ENCODE peak calls at places on chromosomes 3 and 15, in five cellular contexts. H, G, B, Y and W are unnamed samples.

GRCh38 chr3:135125171-135125801 is 330.2 kb downstream of the EPHB1 start:
- DNase-seq in H (peak; percentile 20), G (no peak), B (no peak), Y (peak; percentile 49), W (peak; percentile 32)

GRCh38 chr15:25246641-25247417 is 192.0 kb downstream of the UBE3A start:
- DNase-seq in H (no peak), G (no peak), B (no peak), Y (no peak), W (no peak)

GRCh38 chr3:52403271-52403841 is 41.5 kb downstream of the SEMA3G start:
- DNase-seq in H (no peak), G (no peak), B (no peak), Y (no peak), W (no peak)

GRCh38 chr3:146117406-146118285 is 43.3 kb downstream of the PLOD2 start:
- DNase-seq in H (no peak), G (no peak), B (no peak), Y (peak; percentile 74), W (peak; percentile 33)

GRCh38 chr3:157064402-157064801 is 95.5 kb downstream of the CCNL1 start:
- DNase-seq in H (no peak), G (no peak), B (peak; percentile 36), Y (no peak), W (no peak)

GRCh38 chr3:128488636-128488994 is 4.4 kb downstream of the GATA2 start:
- DNase-seq in H (no peak), G (no peak), B (no peak), Y (no peak), W (no peak)

GRCh38 chr3:187292186-187292585 is 649 bp upstream of the MASP1 start:
- DNase-seq in H (no peak), G (no peak), B (no peak), Y (no peak), W (no peak)

GRCh38 chr15:77532067-77532710 is 100.5 kb downstream of the LINGO1 start:
- DNase-seq in H (no peak), G (no peak), B (no peak), Y (no peak), W (no peak)

GRCh38 chr3:129016366-129016724 is 15.2 kb downstream of the EFCC1 start:
- DNase-seq in H (no peak), G (no peak), B (peak; percentile 85), Y (no peak), W (peak; percentile 50)

GRCh38 chr3:195752066-195752465 is 31.3 kb downstream of the MUC20 start:
- DNase-seq in H (no peak), G (no peak), B (no peak), Y (no peak), W (no peak)

GRCh38 chr3:155252535-155252934 is 40.9 kb downstream of the STRIT1 start:
- DNase-seq in H (no peak), G (no peak), B (no peak), Y (peak; percentile 61), W (peak; percentile 72)

GRCh38 chr3:151452346-151452745 is 8.5 kb downstream of the IGSF10 start:
- DNase-seq in H (no peak), G (no peak), B (no peak), Y (no peak), W (no peak)

GRCh38 chr3:172446198-172446597 is 2.1 kb downstream of the GHSR start:
- DNase-seq in H (no peak), G (no peak), B (no peak), Y (no peak), W (no peak)

GRCh38 chr3:184524981-184525336 is 36.6 kb upstream of the EPHB3 start:
- DNase-seq in H (no peak), G (no peak), B (peak; percentile 66), Y (no peak), W (peak; percentile 20)

GRCh38 chr15:99987701-99988100 is 254.5 kb upstream of the LYSMD4 start:
- DNase-seq in H (no peak), G (no peak), B (no peak), Y (no peak), W (no peak)

GRCh38 chr3:42851228-42851834 is 24.3 kb downstream of the CYP8B1 start:
- DNase-seq in H (no peak), G (no peak), B (no peak), Y (no peak), W (peak; percentile 31)

GRCh38 chr3:47404955-47405790 is 24.4 kb downstream of the PTPN23 start:
- DNase-seq in H (no peak), G (peak; percentile 52), B (no peak), Y (peak; percentile 71), W (no peak)

GRCh38 chr15:66763186-66764066 is 61.4 kb downstream of the SMAD6 start:
- DNase-seq in H (no peak), G (peak; percentile 92), B (no peak), Y (peak; percentile 51), W (no peak)

GRCh38 chr3:13067778-13068177 is 5.5 kb downstream of the IQSEC1 start:
- DNase-seq in H (no peak), G (no peak), B (no peak), Y (no peak), W (no peak)

GRCh38 chr3:13070622-13071021 is 2.6 kb downstream of the IQSEC1 start:
- DNase-seq in H (no peak), G (no peak), B (no peak), Y (no peak), W (no peak)

GRCh38 chr3:13066236-13066635 is 7.0 kb downstream of the IQSEC1 start:
- DNase-seq in H (no peak), G (no peak), B (no peak), Y (no peak), W (no peak)

GRCh38 chr3:13069495-13069894 is 3.7 kb downstream of the IQSEC1 start:
- DNase-seq in H (no peak), G (no peak), B (peak; percentile 72), Y (no peak), W (no peak)

DNA sequence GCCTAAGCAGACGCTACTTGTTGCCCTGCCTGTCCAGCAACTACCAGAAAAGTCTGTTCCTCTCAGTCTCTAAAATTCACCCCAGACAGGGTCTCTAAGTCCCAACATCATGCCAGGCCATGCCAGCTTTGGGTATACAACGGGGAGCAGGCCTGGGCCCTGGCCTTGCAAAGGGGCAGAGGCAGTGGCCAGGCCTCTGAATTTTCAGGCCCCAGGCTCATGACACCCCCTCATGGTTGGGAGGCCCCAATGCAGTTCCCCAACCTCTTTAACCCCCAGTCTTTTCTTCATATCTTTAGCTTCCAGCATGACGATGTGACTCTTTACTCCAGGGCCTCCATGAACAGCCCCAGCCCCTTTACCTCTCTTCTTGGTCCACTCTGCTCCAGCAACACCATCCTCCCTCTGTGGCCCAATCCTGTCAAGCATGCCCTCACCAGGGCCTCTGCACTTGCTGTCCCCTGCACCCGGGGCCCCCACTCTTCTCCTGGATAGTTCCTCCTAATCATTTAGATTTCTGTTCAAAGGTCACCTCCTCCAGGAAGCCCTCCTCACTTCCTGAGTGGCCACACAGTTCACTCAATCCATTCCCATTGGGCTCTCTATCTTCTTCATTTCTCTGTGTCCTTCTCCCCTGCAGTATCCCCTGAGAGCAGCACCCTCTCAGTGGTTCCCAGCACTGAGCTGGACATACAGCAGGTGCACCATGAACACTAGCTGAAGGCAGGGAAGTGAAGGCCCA is 4.8 kb downstream of the IQSEC1 start:
- DNase-seq in H (no peak), G (no peak), B (no peak), Y (no peak), W (no peak)
- TF ChIP-seq CTCF in H (no peak), G (no peak), B (no peak), Y (no peak), W (no peak)

GRCh38 chr3:153973722-153974121 is 147.5 kb upstream of the ARHGEF26 start:
- DNase-seq in H (no peak), G (no peak), B (no peak), Y (no peak), W (no peak)

GRCh38 chr3:153972862-153973261 is 148.3 kb upstream of the ARHGEF26 start:
- DNase-seq in H (no peak), G (no peak), B (no peak), Y (no peak), W (no peak)

GRCh38 chr3:153970735-153971347 is 150.3 kb upstream of the ARHGEF26 start:
- DNase-seq in H (peak; percentile 30), G (no peak), B (no peak), Y (peak; percentile 51), W (peak; percentile 41)

GRCh38 chr3:153967260-153967659 is 153.9 kb upstream of the ARHGEF26 start:
- DNase-seq in H (no peak), G (no peak), B (no peak), Y (no peak), W (no peak)

GRCh38 chr3:153970047-153970446 is 151.1 kb upstream of the ARHGEF26 start:
- DNase-seq in H (no peak), G (no peak), B (no peak), Y (no peak), W (peak; percentile 46)
- TF ChIP-seq CTCF in H (no peak), G (no peak), B (no peak), Y (no peak), W (no peak)

DNA sequence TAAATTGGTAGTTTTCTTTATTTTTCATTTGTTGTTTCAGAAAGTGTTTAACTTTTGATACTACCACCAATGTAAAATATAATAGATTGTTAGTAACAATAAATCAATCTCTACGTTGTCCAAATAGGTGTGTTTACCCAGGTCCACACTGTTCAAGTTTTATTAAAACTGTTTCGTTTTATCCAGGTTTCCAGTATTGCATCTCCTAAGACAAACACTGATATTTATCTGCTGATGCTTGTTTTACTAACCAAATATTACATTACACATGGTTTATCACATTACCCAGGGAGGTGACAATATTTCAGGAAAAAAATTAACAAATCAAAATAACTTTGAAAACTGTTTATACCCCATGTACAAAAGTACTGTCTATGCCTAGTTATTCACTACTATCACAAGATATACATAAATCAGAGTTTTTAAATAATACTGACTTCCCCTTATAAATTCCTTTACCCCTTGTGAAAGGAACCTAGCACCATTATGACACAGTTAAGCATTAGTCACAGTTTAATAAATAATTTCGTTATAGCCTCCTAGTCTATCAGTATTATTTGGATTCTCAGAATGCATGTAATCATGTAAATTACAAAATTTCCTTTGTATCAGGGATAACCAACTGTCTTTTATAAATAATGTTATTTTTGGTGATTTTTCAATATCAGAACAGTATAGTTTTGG is 205.3 kb downstream of the ZBTB20 start:
- DNase-seq in H (no peak), G (no peak), B (no peak), Y (no peak), W (no peak)
- TF ChIP-seq CTCF in H (no peak), G (no peak), B (no peak), Y (no peak), W (no peak)

GRCh38 chr3:100260685-100261480 is at the start of gene TBC1D23:
- DNase-seq in H (peak; percentile 98), G (peak; percentile 98), B (peak; percentile 88), Y (peak; percentile 100), W (peak; percentile 100)
- TF ChIP-seq CTCF in H (no peak), G (no peak), B (no peak), Y (peak; percentile 22), W (no peak)

DNA sequence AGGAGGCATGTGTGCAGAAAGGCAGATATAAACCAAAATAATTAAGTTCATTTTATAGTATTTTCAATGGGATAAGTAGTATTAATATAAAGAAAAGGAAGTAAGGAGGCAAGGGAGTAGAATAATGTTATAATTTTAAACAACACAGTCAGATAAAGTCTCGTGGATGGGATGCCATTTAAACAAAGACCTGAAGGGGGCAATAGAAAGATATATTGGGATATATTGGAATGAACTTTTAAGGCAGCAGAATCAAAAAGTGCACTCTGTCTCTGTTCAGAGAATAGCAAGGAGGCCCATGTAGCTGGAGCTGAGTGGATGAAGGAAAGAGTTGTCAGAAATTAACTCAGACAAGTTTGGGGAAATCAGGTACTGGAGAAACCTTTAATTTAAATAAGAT is 158.7 kb downstream of the CGGBP1 start:
- DNase-seq in H (no peak), G (no peak), B (no peak), Y (no peak), W (no peak)
- TF ChIP-seq CTCF in H (no peak), G (peak; percentile 19), B (peak; percentile 35), Y (peak; percentile 28), W (peak; percentile 4)